ENCODE peak calls at places on chromosomes 12 and 14, in six cellular contexts. One of them, this sample, is unnamed.
A peak's percentile ranks its signal among the peaks of the same experiment; 100 is the strongest.

GRCh38 chr12:120528861-120529525 is at the start of gene COQ5:
- DNase-seq in H9: peak; percentile 93
- DNase-seq in IMR-90: peak; percentile 83
- DNase-seq in neuronal stem cell: peak; percentile 88
- DNase-seq in H1: peak; percentile 92
- DNase-seq in trophoblast cell: peak; percentile 89
- DNase-seq in this sample: peak; percentile 91

GRCh38 chr14:51337520-51337919 is 97.5 kb downstream of the TMX1 start:
- DNase-seq in H9: no peak
- DNase-seq in IMR-90: no peak
- DNase-seq in neuronal stem cell: no peak
- DNase-seq in H1: no peak
- DNase-seq in trophoblast cell: no peak
- DNase-seq in this sample: no peak

GRCh38 chr14:68458840-68459469 is 333.9 kb downstream of the ZFP36L1 start:
- DNase-seq in H9: peak; percentile 48
- DNase-seq in IMR-90: peak; percentile 87
- DNase-seq in neuronal stem cell: no peak
- DNase-seq in H1: no peak
- DNase-seq in trophoblast cell: peak; percentile 87
- DNase-seq in this sample: peak; percentile 90

GRCh38 chr14:56498112-56498511 is 81.5 kb upstream of the TMEM260 start:
- DNase-seq in H9: no peak
- DNase-seq in IMR-90: no peak
- DNase-seq in neuronal stem cell: no peak
- DNase-seq in H1: no peak
- DNase-seq in trophoblast cell: peak; percentile 13
- DNase-seq in this sample: no peak

GRCh38 chr12:112381421-112381897 is 772 bp downstream of the HECTD4 start:
- DNase-seq in H9: peak; percentile 43
- DNase-seq in IMR-90: no peak
- DNase-seq in neuronal stem cell: no peak
- DNase-seq in H1: no peak
- DNase-seq in trophoblast cell: peak; percentile 88
- DNase-seq in this sample: peak; percentile 24

GRCh38 chr14:79281244-79282199 is 929.8 kb downstream of the DIO2 start:
- DNase-seq in H9: no peak
- DNase-seq in IMR-90: no peak
- DNase-seq in neuronal stem cell: no peak
- DNase-seq in H1: peak; percentile 46
- DNase-seq in trophoblast cell: no peak
- DNase-seq in this sample: no peak

GRCh38 chr12:93943766-93944165 is 204.6 kb upstream of the PLXNC1 start:
- DNase-seq in H9: no peak
- DNase-seq in IMR-90: peak; percentile 37
- DNase-seq in neuronal stem cell: no peak
- DNase-seq in H1: no peak
- DNase-seq in trophoblast cell: peak; percentile 12
- DNase-seq in this sample: no peak

GRCh38 chr12:69421548-69421947 is 48.6 kb upstream of the FRS2 start:
- DNase-seq in H9: no peak
- DNase-seq in IMR-90: no peak
- DNase-seq in neuronal stem cell: no peak
- DNase-seq in H1: no peak
- DNase-seq in trophoblast cell: no peak
- DNase-seq in this sample: no peak

GRCh38 chr12:123896786-123897185 is 75.8 kb downstream of the CCDC92 start:
- DNase-seq in H9: no peak
- DNase-seq in IMR-90: peak; percentile 20
- DNase-seq in neuronal stem cell: no peak
- DNase-seq in H1: no peak
- DNase-seq in trophoblast cell: no peak
- DNase-seq in this sample: no peak

GRCh38 chr14:29028973-29029582 is 262.5 kb downstream of the FOXG1 start:
- DNase-seq in H9: peak; percentile 72
- DNase-seq in IMR-90: peak; percentile 50
- DNase-seq in neuronal stem cell: peak; percentile 29
- DNase-seq in H1: peak; percentile 56
- DNase-seq in trophoblast cell: no peak
- DNase-seq in this sample: peak; percentile 4

GRCh38 chr12:12718853-12719252 is 1.7 kb downstream of the CDKN1B start:
- DNase-seq in H9: no peak
- DNase-seq in IMR-90: peak; percentile 76
- DNase-seq in neuronal stem cell: no peak
- DNase-seq in H1: no peak
- DNase-seq in trophoblast cell: no peak
- DNase-seq in this sample: peak; percentile 64

GRCh38 chr14:20436363-20436755 is 393 bp upstream of the KLHL33 start:
- DNase-seq in H9: no peak
- DNase-seq in IMR-90: peak; percentile 75
- DNase-seq in neuronal stem cell: no peak
- DNase-seq in H1: no peak
- DNase-seq in trophoblast cell: no peak
- DNase-seq in this sample: no peak

GRCh38 chr12:49557917-49558215 is 10.1 kb downstream of the MCRS1 start:
- DNase-seq in H9: no peak
- DNase-seq in IMR-90: no peak
- DNase-seq in neuronal stem cell: no peak
- DNase-seq in H1: no peak
- DNase-seq in trophoblast cell: no peak
- DNase-seq in this sample: no peak

GRCh38 chr14:35956376-35957000 is 130.3 kb downstream of the BRMS1L start:
- DNase-seq in H9: no peak
- DNase-seq in IMR-90: no peak
- DNase-seq in neuronal stem cell: peak; percentile 67
- DNase-seq in H1: no peak
- DNase-seq in trophoblast cell: no peak
- DNase-seq in this sample: no peak

GRCh38 chr14:70809238-70810214 is at the start of gene MAP3K9:
- DNase-seq in H9: peak; percentile 100
- DNase-seq in IMR-90: peak; percentile 26
- DNase-seq in neuronal stem cell: peak; percentile 97
- DNase-seq in H1: peak; percentile 96
- DNase-seq in trophoblast cell: peak; percentile 97
- DNase-seq in this sample: peak; percentile 60

GRCh38 chr12:14239935-14240872 is 125.3 kb upstream of the ATF7IP start:
- DNase-seq in H9: peak; percentile 74
- DNase-seq in IMR-90: no peak
- DNase-seq in neuronal stem cell: no peak
- DNase-seq in H1: peak; percentile 52
- DNase-seq in trophoblast cell: peak; percentile 99
- DNase-seq in this sample: no peak

GRCh38 chr14:87153901-87154300 is 839.1 kb downstream of the GALC start:
- DNase-seq in H9: no peak
- DNase-seq in IMR-90: peak; percentile 12
- DNase-seq in neuronal stem cell: no peak
- DNase-seq in H1: no peak
- DNase-seq in trophoblast cell: no peak
- DNase-seq in this sample: no peak

GRCh38 chr14:102900631-102901571 is 21.6 kb upstream of the AMN start:
- DNase-seq in H9: no peak
- DNase-seq in IMR-90: no peak
- DNase-seq in neuronal stem cell: no peak
- DNase-seq in H1: no peak
- DNase-seq in trophoblast cell: no peak
- DNase-seq in this sample: no peak

GRCh38 chr12:122486805-122487426 is 13.8 kb downstream of the ZCCHC8 start:
- DNase-seq in H9: no peak
- DNase-seq in IMR-90: no peak
- DNase-seq in neuronal stem cell: no peak
- DNase-seq in H1: peak; percentile 26
- DNase-seq in trophoblast cell: no peak
- DNase-seq in this sample: no peak

GRCh38 chr12:25320123-25321006 is 69.6 kb upstream of the KRAS start:
- DNase-seq in H9: no peak
- DNase-seq in IMR-90: no peak
- DNase-seq in neuronal stem cell: no peak
- DNase-seq in H1: no peak
- DNase-seq in trophoblast cell: no peak
- DNase-seq in this sample: no peak

GRCh38 chr14:72737560-72737943 is 156.3 kb downstream of the DPF3 start:
- DNase-seq in H9: peak; percentile 4
- DNase-seq in IMR-90: no peak
- DNase-seq in neuronal stem cell: no peak
- DNase-seq in H1: no peak
- DNase-seq in trophoblast cell: no peak
- DNase-seq in this sample: no peak

GRCh38 chr12:113899844-113900471 is 66.2 kb downstream of the RBM19 start:
- DNase-seq in H9: peak; percentile 57
- DNase-seq in IMR-90: no peak
- DNase-seq in neuronal stem cell: no peak
- DNase-seq in H1: no peak
- DNase-seq in trophoblast cell: no peak
- DNase-seq in this sample: no peak

GRCh38 chr12:9114946-9115345 is 773 bp downstream of the A2M start:
- DNase-seq in H9: no peak
- DNase-seq in IMR-90: no peak
- DNase-seq in neuronal stem cell: no peak
- DNase-seq in H1: no peak
- DNase-seq in trophoblast cell: peak; percentile 40
- DNase-seq in this sample: no peak
- H3K4me2 ChIP-seq in H9: no peak overlapping the region
- H3K4me2 ChIP-seq in IMR-90: peak overlapping the region; percentile 10
- H3K4me2 ChIP-seq in neuronal stem cell: no peak overlapping the region
- H3K4me2 ChIP-seq in H1: no peak overlapping the region
- H3K4me2 ChIP-seq in trophoblast cell: no peak overlapping the region
- H3K4me2 ChIP-seq in this sample: no peak overlapping the region

GRCh38 chr14:99560946-99561683 is 42.9 kb downstream of the CCDC85C start:
- DNase-seq in H9: no peak
- DNase-seq in IMR-90: no peak
- DNase-seq in neuronal stem cell: no peak
- DNase-seq in H1: no peak
- DNase-seq in trophoblast cell: no peak
- DNase-seq in this sample: no peak

GRCh38 chr14:99559286-99559990 is 44.6 kb downstream of the CCDC85C start:
- DNase-seq in H9: no peak
- DNase-seq in IMR-90: no peak
- DNase-seq in neuronal stem cell: no peak
- DNase-seq in H1: no peak
- DNase-seq in trophoblast cell: no peak
- DNase-seq in this sample: no peak

GRCh38 chr14:99562848-99563748 is 40.9 kb downstream of the CCDC85C start:
- DNase-seq in H9: peak; percentile 96
- DNase-seq in IMR-90: peak; percentile 65
- DNase-seq in neuronal stem cell: peak; percentile 82
- DNase-seq in H1: peak; percentile 92
- DNase-seq in trophoblast cell: peak; percentile 94
- DNase-seq in this sample: peak; percentile 65

GRCh38 chr14:99561827-99562226 is 42.2 kb downstream of the CCDC85C start:
- DNase-seq in H9: no peak
- DNase-seq in IMR-90: no peak
- DNase-seq in neuronal stem cell: no peak
- DNase-seq in H1: no peak
- DNase-seq in trophoblast cell: no peak
- DNase-seq in this sample: no peak

DNA sequence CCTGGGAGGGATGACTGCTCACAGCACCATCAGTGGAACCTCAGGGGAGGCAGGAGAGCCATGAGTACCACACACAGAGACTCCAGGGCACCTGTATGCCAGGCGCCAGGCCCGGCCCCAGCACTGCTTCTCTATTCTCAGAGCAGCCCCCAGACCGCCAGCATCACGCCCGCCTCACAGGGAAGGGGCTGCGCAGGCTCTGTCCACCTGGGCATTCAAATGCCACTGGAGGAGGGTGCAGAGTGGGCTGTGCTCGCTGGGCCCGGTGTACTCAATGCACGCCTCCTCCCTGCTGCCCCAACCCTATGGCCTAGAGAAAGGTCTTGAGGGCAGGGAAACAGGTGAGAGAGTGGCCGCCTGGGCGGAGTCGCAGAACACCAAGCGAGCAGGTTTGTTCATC is 43.6 kb downstream of the CCDC85C start:
- DNase-seq in H9: no peak
- DNase-seq in IMR-90: no peak
- DNase-seq in neuronal stem cell: no peak
- DNase-seq in H1: no peak
- DNase-seq in trophoblast cell: no peak
- DNase-seq in this sample: no peak
- H4K91ac ChIP-seq in H9: no peak overlapping the region
- H4K91ac ChIP-seq in IMR-90: no peak overlapping the region
- H4K91ac ChIP-seq in neuronal stem cell: peak overlapping the region; percentile 3
- H4K91ac ChIP-seq in H1: no peak overlapping the region
- H4K91ac ChIP-seq in trophoblast cell: no peak overlapping the region
- H4K91ac ChIP-seq in this sample: no peak overlapping the region

GRCh38 chr12:2998789-2999264 is 39.6 kb downstream of the TEAD4 start:
- DNase-seq in H9: peak; percentile 86
- DNase-seq in IMR-90: peak; percentile 88
- DNase-seq in neuronal stem cell: no peak
- DNase-seq in H1: peak; percentile 74
- DNase-seq in trophoblast cell: no peak
- DNase-seq in this sample: peak; percentile 74
- H3K9ac ChIP-seq in H9: no peak overlapping the region
- H3K9ac ChIP-seq in IMR-90: no peak overlapping the region
- H3K9ac ChIP-seq in neuronal stem cell: peak overlapping the region; percentile 38
- H3K9ac ChIP-seq in H1: no peak overlapping the region
- H3K9ac ChIP-seq in trophoblast cell: no peak overlapping the region
- H3K9ac ChIP-seq in this sample: peak overlapping the region; percentile 26

GRCh38 chr12:51379571-51379970 is 11.6 kb downstream of the GALNT6 start:
- DNase-seq in H9: no peak
- DNase-seq in IMR-90: no peak
- DNase-seq in neuronal stem cell: no peak
- DNase-seq in H1: no peak
- DNase-seq in trophoblast cell: no peak
- DNase-seq in this sample: no peak

GRCh38 chr12:51386361-51386760 is 4.8 kb downstream of the GALNT6 start:
- DNase-seq in H9: no peak
- DNase-seq in IMR-90: no peak
- DNase-seq in neuronal stem cell: no peak
- DNase-seq in H1: no peak
- DNase-seq in trophoblast cell: no peak
- DNase-seq in this sample: no peak

GRCh38 chr12:51381226-51382079 is 9.8 kb downstream of the GALNT6 start:
- DNase-seq in H9: no peak
- DNase-seq in IMR-90: peak; percentile 67
- DNase-seq in neuronal stem cell: no peak
- DNase-seq in H1: no peak
- DNase-seq in trophoblast cell: no peak
- DNase-seq in this sample: no peak

GRCh38 chr12:51382173-51382572 is 9.0 kb downstream of the GALNT6 start:
- DNase-seq in H9: no peak
- DNase-seq in IMR-90: no peak
- DNase-seq in neuronal stem cell: no peak
- DNase-seq in H1: no peak
- DNase-seq in trophoblast cell: no peak
- DNase-seq in this sample: no peak

DNA sequence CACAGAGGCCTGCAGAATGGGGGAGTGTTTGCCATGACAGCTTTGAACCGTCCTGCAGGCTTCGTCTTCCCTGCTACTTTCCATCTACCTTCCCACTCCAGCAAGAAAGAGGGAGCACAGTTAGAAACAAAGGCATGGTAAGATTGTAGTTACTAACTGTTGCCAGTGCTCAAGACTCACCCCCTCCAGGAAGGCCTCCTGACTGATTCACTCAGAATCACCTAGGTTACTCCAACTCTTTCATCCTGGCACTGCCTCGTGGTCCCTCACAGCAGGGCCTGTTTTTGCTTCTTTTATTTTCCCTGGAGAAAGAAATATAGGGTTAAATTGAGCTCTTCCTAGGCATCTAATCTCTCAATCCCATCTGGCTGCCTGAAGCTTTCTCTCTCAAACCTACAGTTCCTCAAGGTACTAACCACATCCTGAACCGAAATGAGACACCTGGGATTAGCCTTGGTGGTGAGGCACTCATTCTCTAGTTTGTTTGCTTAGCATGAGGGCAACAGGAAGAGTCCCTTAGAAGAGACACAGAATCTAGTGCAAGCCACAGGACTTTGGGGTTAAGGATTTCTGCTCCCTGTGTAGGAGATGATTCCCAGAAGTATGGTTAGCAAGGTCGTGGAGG is 7.8 kb downstream of the GALNT6 start:
- DNase-seq in H9: no peak
- DNase-seq in IMR-90: no peak
- DNase-seq in neuronal stem cell: no peak
- DNase-seq in H1: no peak
- DNase-seq in trophoblast cell: no peak
- DNase-seq in this sample: no peak
- H3K4me2 ChIP-seq in H9: no peak overlapping the region
- H3K4me2 ChIP-seq in IMR-90: no peak overlapping the region
- H3K4me2 ChIP-seq in neuronal stem cell: no peak overlapping the region
- H3K4me2 ChIP-seq in H1: peak overlapping the region; percentile 2
- H3K4me2 ChIP-seq in trophoblast cell: no peak overlapping the region
- H3K4me2 ChIP-seq in this sample: no peak overlapping the region